ENCODE peak calls at places on chromosomes 13 and 19, in eight cellular contexts. N is GM23338; X is colonic mucosa; D is cardiac muscle cell; L is NT2/D1; S is CD4-positive, alpha-beta memory T cell; J is H1; H is upper lobe of right lung. O is an unnamed sample. For H3K4me1 and H3K27me3, the result is how much of the 10 kb centered on the place peaks cover.

GRCh38 chr19:35309481-35310279 is 17.7 kb downstream of the MAG start:
- DNase-seq in N (no peak), X (no peak), D (peak), L (no peak), S (no peak), J (no peak), H (no peak), O (no peak)

GRCh38 chr19:13959962-13960862 is 7.9 kb downstream of the DCAF15 start:
- DNase-seq in N (peak), X (no peak), D (no peak), L (no peak), S (no peak), J (peak), H (no peak), O (no peak)

GRCh38 chr13:75458696-75459422 is 23.1 kb downstream of the TBC1D4 start:
- DNase-seq in N (peak), X (peak), D (no peak), L (no peak), S (no peak), J (no peak), H (peak), O (no peak)

GRCh38 chr13:40777166-40777956 is 6.4 kb upstream of the MRPS31 start:
- DNase-seq in N (peak), X (peak), D (peak), L (peak), S (peak), J (no peak), H (no peak), O (peak)

GRCh38 chr13:40813662-40814454 is 24.4 kb downstream of the SLC25A15 start:
- DNase-seq in N (peak), X (no peak), D (peak), L (peak), S (peak), J (peak), H (no peak), O (no peak)

GRCh38 chr19:55391191-55391670 is 5.5 kb downstream of the RPL28 start:
- DNase-seq in N (no peak), X (no peak), D (no peak), L (no peak), S (no peak), J (no peak), H (no peak), O (no peak)

GRCh38 chr13:49512578-49512977 is 16.8 kb downstream of the PHF11 start:
- DNase-seq in N (no peak), X (no peak), D (no peak), L (no peak), S (no peak), J (no peak), H (no peak), O (no peak)

GRCh38 chr13:104057851-104058250 is 991.6 kb upstream of the SLC10A2 start:
- DNase-seq in N (no peak), X (no peak), D (no peak), L (no peak), S (no peak), J (no peak), H (no peak), O (no peak)

GRCh38 chr19:5951338-5951861 is 26.5 kb downstream of the RANBP3 start:
- DNase-seq in N (peak), X (no peak), D (no peak), L (no peak), S (no peak), J (no peak), H (peak), O (no peak)

GRCh38 chr13:37109080-37109678 is 3.7 kb upstream of the CSNK1A1L start:
- DNase-seq in N (peak), X (no peak), D (peak), L (no peak), S (no peak), J (no peak), H (no peak), O (no peak)

GRCh38 chr19:4069331-4069959 is 2.7 kb upstream of the ZBTB7A start:
- DNase-seq in N (peak), X (peak), D (no peak), L (no peak), S (peak), J (no peak), H (peak), O (peak)

GRCh38 chr13:44283598-44283997 is 90.0 kb upstream of the SERP2 start:
- DNase-seq in N (peak), X (no peak), D (no peak), L (peak), S (no peak), J (no peak), H (no peak), O (no peak)

GRCh38 chr13:51995677-51996551 is 15.3 kb downstream of the ATP7B start:
- DNase-seq in N (peak), X (peak), D (no peak), L (no peak), S (no peak), J (no peak), H (no peak), O (no peak)

GRCh38 chr19:17107546-17108452 is 32.2 kb downstream of the MYO9B start:
- DNase-seq in N (no peak), X (peak), D (no peak), L (no peak), S (no peak), J (no peak), H (peak), O (no peak)

GRCh38 chr13:91988331-91988730 is 589.9 kb downstream of the GPC5 start:
- DNase-seq in N (no peak), X (no peak), D (no peak), L (no peak), S (no peak), J (no peak), H (no peak), O (no peak)

GRCh38 chr19:2567996-2568395 is 92.1 kb downstream of the GADD45B start:
- DNase-seq in N (no peak), X (no peak), D (no peak), L (no peak), S (no peak), J (no peak), H (no peak), O (no peak)

GRCh38 chr19:12891553-12892021 is 627 bp downstream of the GCDH start:
- DNase-seq in N (peak), X (no peak), D (no peak), L (no peak), S (no peak), J (no peak), H (no peak), O (no peak)

GRCh38 chr19:18815673-18816072 is 16.1 kb upstream of the UPF1 start:
- DNase-seq in N (no peak), X (no peak), D (no peak), L (no peak), S (no peak), J (no peak), H (no peak), O (no peak)

GRCh38 chr19:16066611-16067104 is 9.6 kb upstream of the TPM4 start:
- DNase-seq in N (no peak), X (peak), D (no peak), L (no peak), S (peak), J (no peak), H (no peak), O (peak)

GRCh38 chr19:35195822-35196221 is 32.7 kb downstream of the FAM187B start:
- DNase-seq in N (no peak), X (no peak), D (no peak), L (no peak), S (no peak), J (no peak), H (no peak), O (no peak)

GRCh38 chr19:35332817-35333216 is 3.8 kb downstream of the CD22 start:
- DNase-seq in N (peak), X (no peak), D (no peak), L (no peak), S (peak), J (no peak), H (no peak), O (peak)

GRCh38 chr13:24671367-24672117 is 8.7 kb upstream of the ATP12A start:
- DNase-seq in N (peak), X (peak), D (peak), L (peak), S (peak), J (no peak), H (no peak), O (no peak)

GRCh38 chr19:11142528-11143171 is 12.9 kb downstream of the SPC24 start:
- DNase-seq in N (peak), X (peak), D (peak), L (peak), S (no peak), J (no peak), H (peak), O (no peak)

GRCh38 chr13:83881917-83882625 is at the start of gene SLITRK1:
- DNase-seq in N (peak), X (no peak), D (peak), L (peak), S (peak), J (peak), H (peak), O (no peak)

GRCh38 chr19:55870736-55871135 is 34.4 kb downstream of the NLRP4 start:
- DNase-seq in N (no peak), X (no peak), D (no peak), L (no peak), S (no peak), J (no peak), H (no peak), O (no peak)

GRCh38 chr19:13707901-13708300 is 56.4 kb upstream of the MRI1 start:
- DNase-seq in N (no peak), X (no peak), D (no peak), L (no peak), S (no peak), J (no peak), H (no peak), O (no peak)

GRCh38 chr13:100668408-100668807 is 6.2 kb downstream of the TMTC4 start:
- DNase-seq in N (no peak), X (no peak), D (no peak), L (no peak), S (no peak), J (no peak), H (no peak), O (no peak)

GRCh38 chr13:65378943-65379519 is 1851.1 kb downstream of the PCDH9 start:
- DNase-seq in N (peak), X (no peak), D (no peak), L (peak), S (no peak), J (no peak), H (no peak), O (no peak)

GRCh38 chr19:18251587-18252369 is 22.5 kb downstream of the IQCN start:
- DNase-seq in N (peak), X (peak), D (peak), L (peak), S (peak), J (peak), H (peak), O (peak)

GRCh38 chr19:33194884-33195710 is 967 bp downstream of the LRP3 start:
- DNase-seq in N (peak), X (peak), D (peak), L (no peak), S (no peak), J (peak), H (peak), O (no peak)

GRCh38 chr13:29704648-29705047 is 109.2 kb upstream of the SLC7A1 start:
- DNase-seq in N (no peak), X (no peak), D (peak), L (no peak), S (no peak), J (no peak), H (no peak), O (no peak)

GRCh38 chr19:14248578-14249011 is 42.6 kb upstream of the ADGRL1 start:
- DNase-seq in N (peak), X (peak), D (peak), L (peak), S (peak), J (no peak), H (no peak), O (peak)

GRCh38 chr13:26460652-26461051 is 96.8 kb upstream of the WASF3 start:
- DNase-seq in N (no peak), X (no peak), D (no peak), L (no peak), S (no peak), J (no peak), H (no peak), O (no peak)

GRCh38 chr13:24693862-24694471 is 13.8 kb downstream of the ATP12A start:
- DNase-seq in N (peak), X (peak), D (peak), L (no peak), S (peak), J (peak), H (peak), O (peak)

GRCh38 chr19:2969104-2969504 is 8.3 kb upstream of the TLE6 start:
- DNase-seq in N (no peak), X (peak), D (no peak), L (no peak), S (no peak), J (no peak), H (no peak), O (no peak)

GRCh38 chr19:10352764-10353671 is 13.6 kb upstream of the ICAM3 start:
- DNase-seq in N (peak), X (peak), D (peak), L (peak), S (no peak), J (peak), H (no peak), O (no peak)

GRCh38 chr13:109412232-109412935 is 374.0 kb downstream of the IRS2 start:
- DNase-seq in N (peak), X (peak), D (peak), L (peak), S (no peak), J (peak), H (no peak), O (no peak)

GRCh38 chr13:83666126-83666525 is 216.1 kb downstream of the SLITRK1 start:
- DNase-seq in N (no peak), X (no peak), D (no peak), L (no peak), S (no peak), J (no peak), H (no peak), O (no peak)

GRCh38 chr13:47546963-47547345 is 454.1 kb downstream of the SUCLA2 start:
- DNase-seq in N (no peak), X (no peak), D (no peak), L (no peak), S (no peak), J (no peak), H (no peak), O (no peak)

DNA sequence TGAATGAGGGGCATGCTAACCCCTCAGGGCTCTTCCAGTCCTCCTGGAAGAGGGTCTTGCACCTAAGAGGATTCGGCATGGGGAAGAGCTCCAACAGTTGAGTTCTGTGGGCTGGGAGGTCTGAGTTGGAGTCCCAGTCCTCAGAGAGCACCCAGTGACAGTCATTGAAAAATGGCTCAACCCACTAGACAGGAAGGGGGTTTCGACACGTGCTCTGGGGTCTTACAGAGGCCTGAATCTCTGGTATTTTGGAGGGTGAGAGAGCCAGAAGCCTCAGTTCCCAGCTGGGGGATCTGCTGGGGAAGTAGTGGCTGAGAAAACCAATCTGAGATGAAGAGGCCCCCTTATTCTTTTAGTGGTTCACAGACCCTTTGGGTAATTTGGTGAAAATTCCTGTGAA is 9.0 kb downstream of the PTH2 start:
- DNase-seq in N (no peak), X (no peak), D (no peak), L (no peak), S (no peak), J (no peak), H (no peak), O (no peak)
- H3K4me1 ChIP-seq in N (under half), X (under half), D (under half), L (under half), S (under half), J (under half), H (under half), O (under half)

DNA sequence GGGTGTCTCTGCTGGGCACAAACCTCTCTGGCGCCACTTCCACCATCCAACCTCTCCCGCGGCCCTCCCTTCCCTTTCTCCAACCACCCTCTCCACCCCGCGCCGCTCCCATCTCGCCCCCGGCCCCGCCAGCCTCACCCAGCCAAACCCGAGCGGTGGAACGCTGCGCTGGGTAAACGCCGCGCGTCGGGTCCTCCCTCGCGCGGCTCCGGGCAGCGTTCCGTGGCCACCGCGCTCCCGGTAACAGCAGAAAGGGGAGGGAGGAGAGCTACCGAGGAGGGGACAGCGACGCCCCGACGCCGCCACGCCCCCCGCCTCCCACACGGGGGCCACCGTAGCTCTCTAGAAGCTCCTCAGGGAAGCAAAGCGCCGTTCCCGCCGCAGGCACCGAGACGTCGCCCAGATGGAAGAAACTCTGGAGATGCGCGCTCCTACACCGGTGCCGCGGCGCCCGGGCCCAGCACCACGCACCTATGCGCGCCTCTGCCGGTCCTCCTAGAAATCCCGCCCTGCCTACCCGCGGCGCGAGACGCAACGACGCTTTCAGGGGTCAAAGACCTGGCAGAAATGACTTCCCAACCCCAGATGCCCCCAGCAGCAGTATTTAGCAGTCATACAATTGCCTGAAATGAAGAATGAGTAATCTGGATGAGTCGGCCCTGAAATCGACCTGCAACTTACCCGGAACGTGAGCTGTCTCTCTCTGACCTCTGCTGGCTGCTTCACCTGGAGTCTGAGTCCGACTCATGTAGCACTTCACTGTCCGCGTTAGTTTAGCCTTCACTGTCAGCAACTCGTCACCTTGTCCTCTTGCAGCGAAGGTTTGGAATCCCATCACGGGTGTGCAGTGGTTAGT is at the start of gene RUBCNL:
- DNase-seq in N (peak), X (peak), D (peak), L (no peak), S (peak), J (peak), H (peak), O (no peak)
- H3K27me3 ChIP-seq in N (under half), X (under half), D (under half), L (half or more), S (under half), J (under half), H (under half), O (under half)

GRCh38 chr19:41548047-41548446 is 27.9 kb upstream of the CEACAM21 start:
- DNase-seq in N (no peak), X (no peak), D (no peak), L (no peak), S (no peak), J (no peak), H (no peak), O (no peak)

GRCh38 chr19:41551711-41552110 is 24.3 kb upstream of the CEACAM21 start:
- DNase-seq in N (no peak), X (no peak), D (no peak), L (no peak), S (no peak), J (no peak), H (no peak), O (no peak)

GRCh38 chr19:41547569-41547968 is 28.4 kb upstream of the CEACAM21 start:
- DNase-seq in N (no peak), X (no peak), D (no peak), L (no peak), S (no peak), J (no peak), H (no peak), O (no peak)

GRCh38 chr19:41551212-41551610 is 24.8 kb upstream of the CEACAM21 start:
- DNase-seq in N (no peak), X (no peak), D (no peak), L (no peak), S (no peak), J (no peak), H (no peak), O (no peak)

GRCh38 chr19:41548954-41549688 is 26.8 kb upstream of the CEACAM21 start:
- DNase-seq in N (peak), X (no peak), D (no peak), L (peak), S (peak), J (no peak), H (no peak), O (peak)
- H3K4me1 ChIP-seq in N (under half), X (under half), D (under half), L (under half), S (half or more), J (under half), H (under half), O (half or more)

DNA sequence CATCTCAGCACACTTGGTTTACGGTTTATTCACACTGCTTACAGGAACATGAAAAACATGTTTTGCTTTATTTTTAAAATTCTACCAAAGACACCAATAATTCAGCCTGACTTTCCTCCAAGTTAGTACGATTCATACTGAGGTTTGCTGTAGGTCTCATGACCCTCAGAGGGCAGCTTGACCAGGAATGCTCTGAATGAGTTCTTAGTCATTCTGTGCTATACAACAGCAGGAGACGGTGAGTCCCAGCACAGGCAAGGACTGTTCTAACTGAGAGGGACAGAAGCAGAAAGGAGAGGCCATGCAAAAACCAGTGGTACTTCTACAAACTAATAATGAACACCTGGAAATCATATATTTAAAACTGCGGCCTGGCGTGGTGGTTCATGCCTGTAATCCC is 6.4 kb downstream of the GRTP1 start:
- DNase-seq in N (no peak), X (no peak), D (no peak), L (no peak), S (no peak), J (no peak), H (no peak), O (no peak)
- H3K27me3 ChIP-seq in N (under half), X (under half), D (under half), L (under half), S (under half), J (under half), H (under half), O (under half)

DNA sequence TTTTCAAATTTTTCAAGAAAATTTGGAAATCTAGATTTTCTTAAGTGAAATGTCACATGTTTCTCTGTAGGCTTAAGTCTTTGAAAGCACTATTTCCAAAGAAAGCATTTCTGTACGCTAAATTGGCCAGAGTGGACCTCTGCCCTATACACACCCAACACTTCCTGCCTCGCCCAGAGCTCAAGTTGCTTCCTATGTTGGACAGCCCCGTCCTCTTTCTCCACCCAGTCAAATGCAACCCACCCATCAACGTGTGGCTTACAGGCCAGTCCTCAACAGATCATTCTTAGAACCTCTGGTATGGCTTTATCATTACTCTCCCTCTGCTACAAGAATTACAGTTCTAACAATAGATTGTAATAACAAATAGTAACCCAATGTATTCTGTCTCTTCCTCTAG is 24.2 kb downstream of the KLF12 start:
- DNase-seq in N (no peak), X (peak), D (no peak), L (no peak), S (no peak), J (no peak), H (no peak), O (no peak)
- H3K4me1 ChIP-seq in N (under half), X (under half), D (under half), L (under half), S (half or more), J (under half), H (under half), O (under half)

O was measured in CD8-positive, alpha-beta T cell.